ENCODE peak calls at places on chromosomes 2 and 18, in five cellular contexts. I, T, Q, E and B are unnamed samples.

GRCh38 chr2:71889991-71890684 is 257.5 kb downstream of the CYP26B1 start:
- DNase-seq in T (no peak), Q (no peak), I (peak), E (peak), B (no peak)

GRCh38 chr18:7535436-7536190 is 31.5 kb upstream of the PTPRM start:
- DNase-seq in T (no peak), E (no peak), I (peak), Q (no peak), B (no peak)

GRCh38 chr2:240423788-240424191 is 11.7 kb upstream of the GPC1 start:
- DNase-seq in T (peak), E (no peak), Q (no peak), I (no peak), B (no peak)

GRCh38 chr2:165633431-165633830 is 160.6 kb downstream of the GALNT3 start:
- DNase-seq in T (no peak), E (no peak), Q (no peak), I (no peak), B (no peak)

GRCh38 chr2:8053241-8053640 is 628.6 kb upstream of the ID2 start:
- DNase-seq in I (no peak), E (peak), T (no peak), Q (no peak), B (no peak)

GRCh38 chr2:19124135-19124534 is 234.3 kb downstream of the OSR1 start:
- DNase-seq in E (peak), I (peak), T (no peak), Q (no peak), B (no peak)

GRCh38 chr18:35971661-35972196 is 750 bp upstream of the RMP24 start:
- DNase-seq in I (no peak), E (no peak), T (no peak), Q (no peak), B (no peak)

GRCh38 chr2:137935591-137935990 is 28.7 kb upstream of the HNMT start:
- DNase-seq in E (no peak), T (no peak), Q (no peak), I (peak), B (no peak)

GRCh38 chr2:169736902-169737301 is 3.3 kb downstream of the KLHL23 start:
- DNase-seq in E (no peak), Q (no peak), I (peak), T (no peak), B (no peak)

GRCh38 chr2:201261471-201261870 is 1.1 kb downstream of the CASP8 start:
- DNase-seq in I (no peak), T (no peak), E (no peak), Q (peak), B (peak)

GRCh38 chr2:164928101-164928673 is 27.1 kb downstream of the SLC38A11 start:
- DNase-seq in Q (no peak), E (no peak), T (no peak), I (no peak), B (no peak)

GRCh38 chr2:236085647-236086046 is 82.5 kb downstream of the GBX2 start:
- DNase-seq in T (no peak), I (no peak), E (no peak), Q (no peak), B (no peak)

GRCh38 chr2:220847587-220847986 is 724.5 kb downstream of the EPHA4 start:
- DNase-seq in T (no peak), I (peak), E (peak), Q (no peak), B (no peak)

GRCh38 chr18:54737986-54738385 is 90.3 kb upstream of the RAB27B start:
- DNase-seq in T (no peak), I (peak), E (peak), Q (no peak), B (no peak)

GRCh38 chr18:37299471-37300304 is 265.9 kb downstream of the CELF4 start:
- DNase-seq in E (peak), I (peak), T (peak), Q (no peak), B (no peak)

GRCh38 chr18:58856881-58857280 is 7.8 kb upstream of the ZNF532 start:
- DNase-seq in E (peak), Q (no peak), I (peak), T (no peak), B (no peak)

GRCh38 chr2:162328424-162329157 is 10.1 kb upstream of the IFIH1 start:
- DNase-seq in T (no peak), I (no peak), E (no peak), Q (no peak), B (no peak)

GRCh38 chr2:178295115-178295514 is 100.8 kb downstream of the OSBPL6 start:
- DNase-seq in I (no peak), E (no peak), T (no peak), Q (no peak), B (no peak)

GRCh38 chr2:55779459-55780421 is 86.1 kb upstream of the PNPT1 start:
- DNase-seq in Q (no peak), I (peak), E (peak), T (no peak), B (no peak)

GRCh38 chr2:7703523-7704144 is 786.4 kb downstream of the RNF144A start:
- DNase-seq in I (no peak), Q (no peak), T (no peak), E (no peak), B (no peak)

GRCh38 chr2:69926849-69927515 is 12.1 kb downstream of the MXD1 start:
- DNase-seq in Q (no peak), T (no peak), I (peak), E (peak), B (no peak)

GRCh38 chr2:200399046-200399445 is 92.6 kb downstream of the SPATS2L start:
- DNase-seq in I (peak), T (no peak), E (peak), Q (no peak), B (no peak)

GRCh38 chr2:40193670-40194026 is 258.2 kb downstream of the SLC8A1 start:
- DNase-seq in E (no peak), Q (no peak), I (no peak), T (no peak), B (no peak)

GRCh38 chr2:41782306-41783158 is 265.3 kb upstream of the PKDCC start:
- DNase-seq in Q (peak), T (no peak), E (peak), I (peak), B (peak)

GRCh38 chr18:10457798-10458197 is 3.4 kb downstream of the APCDD1 start:
- DNase-seq in I (no peak), Q (no peak), T (no peak), E (no peak), B (no peak)

GRCh38 chr2:28358668-28359201 is 33.9 kb upstream of the FOSL2 start:
- DNase-seq in E (no peak), Q (no peak), I (no peak), T (no peak), B (no peak)

GRCh38 chr18:78783564-78783960 is 196.1 kb upstream of the SALL3 start:
- DNase-seq in I (no peak), T (no peak), E (no peak), Q (no peak), B (no peak)

GRCh38 chr2:127597984-127598380 is 48.0 kb upstream of the GPR17 start:
- DNase-seq in T (no peak), I (peak), E (peak), Q (no peak), B (no peak)

GRCh38 chr18:80200932-80201672 is 46.2 kb downstream of the PARD6G start:
- DNase-seq in Q (no peak), E (no peak), I (no peak), T (no peak), B (no peak)
- H3K27ac ChIP-seq in Q (no peak), E (no peak), I (no peak), T (no peak), B (no peak)

DNA sequence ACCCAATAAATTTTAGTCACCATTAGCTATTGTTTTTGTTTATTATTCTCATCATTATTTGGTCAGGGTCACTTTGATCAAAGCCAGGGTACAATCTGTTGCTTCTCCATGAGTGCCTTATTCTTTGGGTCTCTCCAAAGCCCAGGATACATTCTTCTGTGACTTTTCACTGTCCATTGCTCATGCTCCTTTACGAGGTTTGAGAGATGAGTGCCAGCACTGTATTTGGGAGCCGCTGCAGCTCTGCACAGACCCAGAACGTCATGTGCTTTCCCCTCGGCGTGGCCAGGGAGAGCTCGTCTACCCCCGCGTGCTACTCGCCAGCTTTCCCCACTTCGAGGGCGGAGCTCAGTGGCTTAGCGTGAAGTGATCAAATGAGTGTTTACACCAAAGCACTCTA is 123.7 kb downstream of the COL6A3 start:
- DNase-seq in I (peak), E (peak), Q (no peak), T (peak), B (no peak)
- H3K27ac ChIP-seq in I (no peak), E (peak), Q (no peak), T (peak), B (no peak)

DNA sequence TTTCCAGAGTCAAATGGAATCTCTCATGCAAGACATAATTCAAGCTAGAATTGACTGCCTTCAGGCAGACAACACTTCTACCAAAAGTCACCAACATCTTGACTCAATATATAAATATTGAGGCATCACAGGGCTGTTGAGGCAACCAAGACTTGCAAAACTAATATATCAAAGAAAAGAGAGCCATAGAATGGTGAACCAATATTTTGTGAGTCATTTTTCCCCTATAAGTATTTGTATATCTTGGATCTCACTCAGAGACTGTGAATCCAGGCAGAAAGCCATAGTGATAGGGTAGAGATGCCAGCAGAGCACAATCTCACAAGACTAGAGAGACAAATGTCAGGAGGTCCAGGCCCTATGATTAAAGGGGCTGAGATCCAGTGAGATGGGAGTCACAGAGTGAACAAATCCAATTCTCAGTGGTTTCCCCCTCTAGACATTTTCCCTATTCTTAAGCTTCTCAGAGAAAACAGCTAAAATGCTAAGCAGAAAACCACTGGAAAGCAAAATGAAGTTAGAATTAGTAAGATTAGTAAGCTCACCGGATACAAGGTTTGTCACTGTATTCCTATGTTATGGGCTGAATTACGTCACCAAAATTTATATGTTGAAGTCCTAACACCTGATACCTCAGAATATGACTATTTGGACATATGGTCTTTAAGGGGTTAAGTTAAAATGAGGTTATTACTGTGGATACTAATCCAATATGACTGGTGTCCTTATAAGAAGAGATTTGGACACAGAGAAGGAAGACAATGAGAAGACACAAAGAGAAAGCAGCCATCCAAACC is 358.1 kb upstream of the UBE2E3 start:
- DNase-seq in T (no peak), I (peak), Q (no peak), E (peak), B (no peak)
- H3K27ac ChIP-seq in T (no peak), I (peak), Q (no peak), E (peak), B (no peak)

GRCh38 chr18:51184092-51184458 is 13.4 kb downstream of the MEX3C start:
- DNase-seq in I (no peak), T (no peak), E (no peak), Q (no peak), B (no peak)
- H3K27ac ChIP-seq in I (no peak), T (no peak), E (no peak), Q (no peak), B (no peak)

GRCh38 chr2:230085201-230085600 is 16.5 kb upstream of the SLC16A14 start:
- DNase-seq in T (no peak), E (peak), I (no peak), Q (no peak), B (no peak)
- H3K27ac ChIP-seq in T (no peak), E (no peak), I (no peak), Q (no peak), B (no peak)

DNA sequence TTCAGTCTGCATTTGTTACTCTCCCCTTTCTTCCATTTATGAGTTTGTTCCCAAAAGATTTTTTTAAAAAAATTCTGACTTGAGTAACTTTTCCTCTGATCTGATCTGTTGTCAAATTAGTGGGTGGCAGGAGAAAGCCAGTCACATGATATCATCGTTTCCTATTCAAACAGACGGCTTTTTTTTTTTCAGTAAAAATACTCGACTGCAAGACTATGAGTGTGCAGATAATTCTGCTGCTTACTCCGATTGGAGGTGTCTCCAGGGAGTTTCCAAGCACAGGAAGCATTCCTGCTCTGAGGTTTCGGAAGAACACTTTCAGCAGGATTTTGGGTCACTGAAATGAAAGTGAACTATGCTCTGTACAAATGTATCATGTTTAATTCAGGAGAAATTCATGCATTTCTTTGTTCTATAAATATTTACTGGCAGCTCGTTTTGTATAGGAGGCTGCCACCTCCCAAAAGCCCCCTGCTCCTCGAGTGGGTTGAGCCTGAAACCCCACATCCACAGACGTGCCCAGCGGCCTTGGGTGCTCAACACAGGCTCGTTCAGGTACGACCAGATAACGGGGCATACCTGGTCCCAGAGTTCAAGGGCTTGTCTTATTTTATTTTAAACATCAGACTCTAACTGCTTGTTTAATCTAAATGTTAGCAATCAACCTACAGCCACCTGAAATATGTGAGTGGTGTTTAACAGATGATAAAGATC is 126.9 kb upstream of the ZNF516 start:
- DNase-seq in I (peak), Q (no peak), T (no peak), E (peak), B (no peak)
- H3K27ac ChIP-seq in I (no peak), Q (no peak), T (no peak), E (peak), B (no peak)

GRCh38 chr2:197181491-197181890 is 129.1 kb downstream of the ANKRD44 start:
- DNase-seq in T (no peak), I (no peak), Q (no peak), E (peak), B (no peak)

GRCh38 chr2:197182668-197183067 is 127.9 kb downstream of the ANKRD44 start:
- DNase-seq in E (no peak), I (no peak), Q (no peak), T (no peak), B (no peak)

GRCh38 chr2:197183355-197183754 is 127.2 kb downstream of the ANKRD44 start:
- DNase-seq in Q (no peak), T (no peak), E (peak), I (peak), B (no peak)

GRCh38 chr2:197185676-197186075 is 124.9 kb downstream of the ANKRD44 start:
- DNase-seq in E (no peak), T (no peak), I (no peak), Q (no peak), B (no peak)

GRCh38 chr2:197184959-197185586 is 125.5 kb downstream of the ANKRD44 start:
- DNase-seq in E (no peak), T (peak), Q (no peak), I (no peak), B (no peak)
- H3K27ac ChIP-seq in E (no peak), T (peak), Q (no peak), I (no peak), B (no peak)

DNA sequence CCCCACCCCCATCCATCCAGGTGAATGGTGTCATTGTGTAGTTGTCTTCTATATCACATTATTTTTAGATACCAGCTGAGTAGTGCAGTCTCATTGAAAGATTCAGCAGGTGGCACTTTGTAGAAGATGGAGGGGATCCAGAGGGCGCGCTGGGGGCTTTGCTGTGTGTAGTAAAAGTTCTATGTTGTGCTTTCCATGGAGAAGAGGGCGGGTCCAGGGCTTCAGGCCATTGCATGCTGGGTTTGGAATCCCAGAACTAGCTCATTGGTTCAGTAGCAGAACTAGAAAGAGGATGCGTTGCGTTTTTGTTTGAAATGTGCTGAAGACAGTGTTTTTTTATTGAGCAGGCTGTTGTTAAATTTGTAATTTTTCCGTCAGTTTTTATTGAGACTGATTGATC is 120.0 kb downstream of the MAP4K4 start:
- DNase-seq in I (no peak), Q (no peak), T (no peak), E (no peak), B (no peak)
- H3K27ac ChIP-seq in I (no peak), Q (no peak), T (no peak), E (no peak), B (no peak)

GRCh38 chr18:580154-580553 is at the start of gene CETN1:
- DNase-seq in E (no peak), I (no peak), T (no peak), Q (no peak), B (no peak)
- H3K27ac ChIP-seq in E (no peak), I (no peak), T (no peak), Q (no peak), B (no peak)

DNA sequence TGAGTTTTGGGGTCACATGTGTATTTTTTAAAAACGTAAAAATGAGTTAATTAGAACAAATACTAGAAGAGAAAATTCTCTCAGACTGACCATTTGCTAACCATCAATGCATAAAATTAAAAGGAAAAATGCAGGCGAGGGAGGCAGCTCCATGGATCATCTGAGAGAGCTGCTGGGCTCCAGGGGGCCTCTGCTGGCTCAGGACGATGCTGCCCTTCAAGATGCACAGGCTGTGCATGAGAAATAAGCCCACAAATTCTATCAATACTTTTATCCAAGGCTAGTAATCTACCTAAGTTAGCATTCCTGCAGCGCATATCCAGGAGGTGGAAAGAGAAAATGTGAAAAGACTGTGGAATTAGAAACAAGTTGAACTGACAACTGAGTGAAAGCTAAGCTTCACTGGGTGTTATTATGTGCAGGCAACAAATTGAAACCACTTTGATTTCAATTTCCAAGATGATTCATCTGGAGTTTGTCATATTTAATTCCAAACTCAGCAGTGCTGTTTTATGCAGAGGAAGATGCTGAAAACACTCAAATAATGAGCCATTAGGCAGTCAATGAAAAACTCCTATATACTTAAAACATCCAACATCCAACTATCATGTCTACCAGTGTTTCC is 261.1 kb downstream of the NBAS start:
- DNase-seq in Q (no peak), E (peak), T (no peak), I (no peak), B (no peak)
- H3K27ac ChIP-seq in Q (no peak), E (no peak), T (no peak), I (no peak), B (no peak)